ENCODE peak calls at places on chromosomes 1 and 21, in five cellular contexts. T is PC-9; J is NCI-H460; Z is adipocyte; I is activated CD4-positive, alpha-beta T cell treated with anti-CD3 and anti-CD28 coated beads, Interleukin-2, amount 50 U/mL, for 1 hour. W is an unnamed sample.

GRCh38 chr1:64082459-64082858 is 121.0 kb upstream of the UBE2U start:
- DNase-seq in T (no peak), J (no peak), Z (peak; percentile 80), I (no peak), W (no peak)

GRCh38 chr1:40711465-40712404 is 20.2 kb downstream of the NFYC start:
- DNase-seq in T (peak; percentile 71), J (no peak), Z (peak; percentile 70), I (no peak), W (no peak)

GRCh38 chr1:170729608-170730378 is 65.9 kb downstream of the PRRX1 start:
- DNase-seq in T (no peak), J (no peak), Z (peak; percentile 80), I (no peak), W (no peak)

GRCh38 chr21:46307625-46308024 is 16.0 kb downstream of the C21orf58 start:
- DNase-seq in T (no peak), J (no peak), Z (no peak), I (no peak), W (no peak)

GRCh38 chr1:63063367-63063766 is 259.0 kb upstream of the FOXD3 start:
- DNase-seq in T (no peak), J (no peak), Z (no peak), I (no peak), W (no peak)

GRCh38 chr21:42262826-42263225 is 43.9 kb downstream of the ABCG1 start:
- DNase-seq in T (peak; percentile 66), J (peak; percentile 16), Z (no peak), I (no peak), W (no peak)

GRCh38 chr1:208172389-208173140 is 71.6 kb downstream of the PLXNA2 start:
- DNase-seq in T (no peak), J (no peak), Z (no peak), I (no peak), W (no peak)

GRCh38 chr1:172180886-172181285 is 239.6 kb upstream of the C1orf105 start:
- DNase-seq in T (no peak), J (peak; percentile 27), Z (peak; percentile 77), I (peak; percentile 31), W (peak; percentile 50)

GRCh38 chr1:95042286-95042685 is 30.5 kb downstream of the ALG14 start:
- DNase-seq in T (no peak), J (no peak), Z (peak; percentile 73), I (no peak), W (no peak)

GRCh38 chr1:44220001-44220751 is 6.9 kb downstream of the DMAP1 start:
- DNase-seq in T (no peak), J (no peak), Z (no peak), I (no peak), W (no peak)

GRCh38 chr1:230077436-230078221 is 10.6 kb downstream of the GALNT2 start:
- DNase-seq in T (no peak), J (peak; percentile 56), Z (no peak), I (no peak), W (no peak)

GRCh38 chr1:109764561-109765482 is 1.1 kb upstream of the EPS8L3 start:
- DNase-seq in T (no peak), J (no peak), Z (no peak), I (no peak), W (no peak)

GRCh38 chr1:59104191-59104760 is 192.6 kb upstream of the FGGY start:
- DNase-seq in T (no peak), J (no peak), Z (no peak), I (no peak), W (no peak)

GRCh38 chr1:233635765-233636502 is 22.0 kb downstream of the KCNK1 start:
- DNase-seq in T (peak; percentile 88), J (no peak), Z (peak; percentile 50), I (no peak), W (no peak)

GRCh38 chr1:198295186-198295585 is 138.4 kb downstream of the NEK7 start:
- DNase-seq in T (no peak), J (no peak), Z (no peak), I (no peak), W (no peak)

GRCh38 chr1:117146570-117147340 is 25.2 kb upstream of the TRIM45 start:
- DNase-seq in T (peak; percentile 79), J (peak; percentile 40), Z (peak; percentile 90), I (no peak), W (no peak)

GRCh38 chr1:81432089-81432488 is 368.6 kb upstream of the ADGRL2 start:
- DNase-seq in T (no peak), J (no peak), Z (peak; percentile 61), I (no peak), W (no peak)